ENCODE peak calls at places on chromosomes 4 and X, in five cellular contexts. Y is epithelial cell of esophagus, Q is HCEC 1CT, B is hypothalamus, R is RCC 7860. P is an unnamed sample.

GRCh38 chr4:99404595-99405287 is 30.4 kb downstream of the ADH7 start:
- DNase-seq in Y (peak; percentile 84), Q (peak; percentile 80), B (no peak), R (peak; percentile 85), P (no peak)

GRCh38 chrX:72554448-72555140 is 18.0 kb downstream of the HDAC8 start:
- DNase-seq in Y (peak; percentile 82), Q (no peak), B (no peak), R (no peak), P (no peak)

GRCh38 chr4:179313823-179314222 is 1871.6 kb upstream of the AGA start:
- DNase-seq in Y (no peak), Q (no peak), B (no peak), R (no peak), P (no peak)

GRCh38 chr4:25915359-25915716 is 1.3 kb downstream of the SMIM20 start:
- DNase-seq in Y (no peak), Q (no peak), B (no peak), R (no peak), P (no peak)

GRCh38 chr4:78565971-78566372 is 14.4 kb downstream of the ANXA3 start:
- DNase-seq in Y (peak; percentile 86), Q (peak; percentile 36), B (no peak), R (peak; percentile 23), P (no peak)

GRCh38 chrX:129748265-129748664 is 9.5 kb downstream of the XPNPEP2 start:
- DNase-seq in Y (peak; percentile 4), Q (peak; percentile 80), B (no peak), R (no peak), P (no peak)

GRCh38 chrX:120459313-120459712 is 9.8 kb downstream of the LAMP2 start:
- DNase-seq in Y (no peak), Q (no peak), B (no peak), R (no peak), P (no peak)

GRCh38 chr4:121252224-121252806 is 88.2 kb upstream of the TNIP3 start:
- DNase-seq in Y (peak; percentile 74), Q (peak; percentile 42), B (peak; percentile 6), R (peak; percentile 18), P (no peak)

GRCh38 chr4:184802203-184803015 is 23.4 kb downstream of the ACSL1 start:
- DNase-seq in Y (no peak), Q (no peak), B (no peak), R (no peak), P (no peak)